ENCODE peak calls at places on chromosomes 13 and 19, in four cellular contexts. C, I, R and X are unnamed samples.

GRCh38 chr19:23263870-23264590 is 13.8 kb upstream of the ZNF724 start:
- DNase-seq in R (peak), C (no peak), I (no peak), X (no peak)

GRCh38 chr13:45434556-45435371 is 16.6 kb upstream of the SLC25A30 start:
- DNase-seq in I (no peak), C (no peak), R (peak), X (no peak)

GRCh38 chr19:57935731-57936130 is 529 bp upstream of the ZNF418 start:
- DNase-seq in I (no peak), C (no peak), R (no peak), X (no peak)

GRCh38 chr13:71712988-71713653 is 153.9 kb downstream of the DACH1 start:
- DNase-seq in I (no peak), C (peak), R (no peak), X (no peak)

GRCh38 chr13:46810440-46810839 is 13.5 kb upstream of the ESD start:
- DNase-seq in C (no peak), R (no peak), I (no peak), X (no peak)

GRCh38 chr13:94617389-94618000 is 15.8 kb downstream of the GPR180 start:
- DNase-seq in I (no peak), R (no peak), C (no peak), X (no peak)

GRCh38 chr13:53782400-53783030 is 753.9 kb downstream of the OLFM4 start:
- DNase-seq in I (no peak), C (peak), R (no peak), X (no peak)

GRCh38 chr19:43782689-43783231 is 2.0 kb upstream of the KCNN4 start:
- DNase-seq in R (no peak), C (no peak), I (no peak), X (no peak)

GRCh38 chr13:94195715-94196114 is 283.8 kb downstream of the DCT start:
- DNase-seq in I (no peak), C (no peak), R (no peak), X (no peak)

GRCh38 chr13:63481334-63481733 is 2065.7 kb upstream of the PCDH20 start:
- DNase-seq in C (no peak), I (no peak), R (no peak), X (no peak)

GRCh38 chr19:38073806-38074685 is 150.0 kb downstream of the DPF1 start:
- DNase-seq in C (peak), R (no peak), I (no peak), X (no peak)

GRCh38 chr13:80082396-80083096 is 258.4 kb downstream of the SPRY2 start:
- DNase-seq in R (no peak), I (no peak), C (no peak), X (no peak)

GRCh38 chr19:57830071-57830602 is at the start of gene ZNF587B:
- DNase-seq in R (peak), I (peak), C (peak), X (peak)

DNA sequence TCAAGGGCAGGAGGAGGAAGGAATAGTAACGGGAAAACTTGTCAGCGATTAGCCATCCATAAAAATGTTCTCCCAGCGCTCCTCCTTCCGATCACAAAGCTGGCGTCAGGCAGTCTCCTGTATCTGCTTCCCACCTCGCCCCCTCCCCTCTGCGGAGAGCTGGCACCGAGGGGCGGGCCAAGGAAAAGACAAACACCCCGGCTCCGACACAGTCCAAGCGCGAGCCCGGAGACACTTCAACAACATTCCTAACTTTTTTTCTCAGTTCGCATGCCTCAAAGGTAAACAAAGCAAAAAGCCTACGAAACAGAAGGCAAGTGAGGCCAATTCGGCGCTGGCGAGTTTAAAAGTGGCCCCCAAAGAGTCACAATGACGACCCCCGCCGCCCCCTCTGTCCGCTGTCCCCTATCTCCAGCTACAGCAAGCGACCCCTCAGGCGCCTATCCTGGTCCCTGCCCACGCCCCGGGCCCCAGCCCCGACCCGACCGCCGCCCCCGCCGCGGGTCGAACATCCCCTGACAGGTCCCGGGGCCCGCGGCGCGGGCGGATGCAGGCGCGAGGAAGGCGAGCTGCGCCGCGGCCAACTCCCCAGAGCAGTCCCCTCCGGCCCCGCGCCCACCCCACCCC is 719 bp downstream of the SMAD9 start:
- DNase-seq in R (no peak), C (peak), I (peak), X (peak)
- H3K4me3 ChIP-seq in R (peak), C (peak), I (peak), X (peak)

GRCh38 chr19:862529-863304 is 3.3 kb downstream of the CFD start:
- DNase-seq in C (peak), I (no peak), R (no peak), X (peak)

GRCh38 chr19:860481-861098 is 1.1 kb downstream of the CFD start:
- DNase-seq in R (peak), I (peak), C (peak), X (peak)

GRCh38 chr19:861099-861755 is 1.8 kb downstream of the CFD start:
- DNase-seq in R (peak), C (no peak), I (no peak), X (peak)

GRCh38 chr19:863305-863620 is 3.8 kb downstream of the CFD start:
- DNase-seq in C (no peak), I (no peak), R (no peak), X (no peak)

GRCh38 chr19:861756-862528 is 2.5 kb downstream of the CFD start:
- DNase-seq in C (peak), I (no peak), R (no peak), X (peak)
- TF ChIP-seq CTCF in C (peak), I (no peak), R (no peak), X (peak)

DNA sequence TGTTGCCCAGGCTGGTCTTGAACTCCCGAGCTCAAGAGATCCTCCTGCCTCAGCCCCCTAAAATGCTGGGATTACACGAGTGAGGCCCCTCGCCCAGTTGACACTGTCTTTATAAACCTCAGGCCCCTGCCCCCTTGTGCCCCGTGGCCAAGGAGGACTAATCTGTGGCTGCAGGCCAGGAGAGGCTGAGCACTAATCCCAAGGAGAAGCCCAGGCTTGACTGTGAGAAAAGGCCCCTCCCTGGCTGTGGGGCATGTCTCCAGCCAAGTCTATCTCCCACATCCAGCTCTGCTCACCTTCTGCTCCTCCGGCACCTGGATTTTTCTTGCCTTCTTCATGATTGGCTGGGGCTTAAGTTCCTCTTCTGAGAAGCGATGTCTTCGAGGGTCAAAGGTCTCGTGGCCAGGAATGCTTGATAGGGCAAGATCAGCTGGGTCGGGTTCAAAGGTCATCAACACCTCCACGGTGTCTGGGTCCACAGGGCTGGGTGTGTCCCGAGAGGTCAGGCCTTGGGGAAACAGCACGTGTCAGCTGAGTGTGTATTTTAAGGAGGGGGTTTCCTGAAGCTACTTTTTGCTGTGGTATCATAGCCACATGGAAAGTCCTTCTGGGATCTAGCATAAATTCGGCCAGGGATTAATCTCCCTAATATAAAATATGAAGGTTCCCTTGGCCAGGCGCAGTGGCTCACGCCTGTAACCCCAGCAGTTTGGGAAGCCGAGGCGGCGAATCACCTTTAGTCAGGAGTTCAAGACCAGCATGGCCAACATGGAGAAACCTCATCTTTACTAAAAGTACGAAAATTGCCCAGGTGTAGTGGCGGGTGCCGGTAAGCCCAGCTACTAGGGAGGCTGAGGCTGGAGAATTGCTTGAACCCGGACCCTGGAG is 3.8 kb downstream of the DBP start:
- DNase-seq in C (no peak), R (no peak), I (no peak), X (no peak)
- H3K27ac ChIP-seq in C (no peak), R (peak), I (peak), X (peak)

GRCh38 chr19:32287086-32287485 is 58.3 kb upstream of the ZNF507 start:
- DNase-seq in C (no peak), I (no peak), R (no peak), X (no peak)

GRCh38 chr19:32289566-32290210 is 55.7 kb upstream of the ZNF507 start:
- DNase-seq in C (no peak), R (no peak), I (no peak), X (no peak)

GRCh38 chr19:32287811-32288227 is 57.6 kb upstream of the ZNF507 start:
- DNase-seq in I (peak), R (no peak), C (peak), X (peak)

GRCh38 chr19:32294871-32295438 is 50.5 kb upstream of the ZNF507 start:
- DNase-seq in R (no peak), C (no peak), I (no peak), X (no peak)

DNA sequence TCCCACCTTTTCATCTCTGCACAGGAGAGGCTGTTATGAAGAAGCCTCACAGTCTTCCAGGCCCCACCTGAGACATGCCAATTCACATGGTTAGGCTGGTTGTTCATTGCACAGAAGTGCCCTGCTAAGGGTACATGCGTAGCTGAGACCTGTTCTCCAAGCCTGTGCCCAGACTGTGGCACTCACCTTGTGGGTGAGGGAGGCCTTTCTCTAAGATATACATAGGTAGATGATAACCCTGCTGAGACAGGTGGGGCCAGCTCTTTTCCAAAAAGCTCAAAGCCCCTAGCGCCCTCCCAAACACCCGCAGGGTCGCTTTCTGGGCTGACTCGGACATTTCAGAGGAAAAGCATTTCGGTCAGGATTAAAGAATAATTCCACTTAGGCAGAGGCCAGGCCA is 53.5 kb upstream of the ZNF507 start:
- DNase-seq in C (no peak), I (no peak), R (no peak), X (no peak)
- H3K4me3 ChIP-seq in C (no peak), I (no peak), R (no peak), X (no peak)

GRCh38 chr13:26629260-26629659 is 71.8 kb downstream of the WASF3 start:
- DNase-seq in I (no peak), C (no peak), R (peak), X (no peak)
- TF ChIP-seq CTCF in I (no peak), C (peak), R (peak), X (no peak)

GRCh38 chr19:48121066-48121465 is 10.4 kb upstream of the PLA2G4C start:
- DNase-seq in R (no peak), I (no peak), C (no peak), X (no peak)
- H3K27ac ChIP-seq in R (no peak), I (no peak), C (no peak), X (no peak)

GRCh38 chr19:41886761-41887710 is 4.1 kb downstream of the ARHGEF1 start:
- DNase-seq in R (no peak), C (no peak), I (no peak), X (no peak)
- H3K4me3 ChIP-seq in R (no peak), C (no peak), I (no peak), X (peak)

DNA sequence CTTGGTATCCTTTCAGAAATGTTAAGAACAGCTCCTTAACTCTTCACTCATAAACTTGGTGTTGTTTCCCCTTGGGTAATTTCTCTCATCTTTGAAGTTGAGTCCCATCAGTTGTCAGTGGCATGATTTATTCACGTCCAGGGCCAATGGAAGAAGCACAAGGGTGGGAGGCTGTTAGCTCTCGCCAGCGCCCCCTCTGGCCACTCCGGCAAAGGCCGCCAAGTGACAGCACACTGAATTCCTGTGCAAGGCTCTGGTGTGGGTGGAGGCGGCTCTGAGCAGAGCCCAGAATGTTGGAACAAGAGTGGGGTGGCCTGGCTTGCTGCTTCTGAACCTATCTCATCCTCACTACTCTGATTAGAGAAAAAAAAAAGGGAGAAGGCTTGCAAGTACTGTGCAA is 13.1 kb upstream of the MEDAG start:
- DNase-seq in I (no peak), R (no peak), C (peak), X (no peak)
- TF ChIP-seq CTCF in I (peak), R (no peak), C (peak), X (peak)

GRCh38 chr19:13156968-13157882 is 7.0 kb downstream of the IER2 start:
- DNase-seq in R (no peak), I (no peak), C (no peak), X (no peak)
- H3K27ac ChIP-seq in R (peak), I (peak), C (no peak), X (peak)

DNA sequence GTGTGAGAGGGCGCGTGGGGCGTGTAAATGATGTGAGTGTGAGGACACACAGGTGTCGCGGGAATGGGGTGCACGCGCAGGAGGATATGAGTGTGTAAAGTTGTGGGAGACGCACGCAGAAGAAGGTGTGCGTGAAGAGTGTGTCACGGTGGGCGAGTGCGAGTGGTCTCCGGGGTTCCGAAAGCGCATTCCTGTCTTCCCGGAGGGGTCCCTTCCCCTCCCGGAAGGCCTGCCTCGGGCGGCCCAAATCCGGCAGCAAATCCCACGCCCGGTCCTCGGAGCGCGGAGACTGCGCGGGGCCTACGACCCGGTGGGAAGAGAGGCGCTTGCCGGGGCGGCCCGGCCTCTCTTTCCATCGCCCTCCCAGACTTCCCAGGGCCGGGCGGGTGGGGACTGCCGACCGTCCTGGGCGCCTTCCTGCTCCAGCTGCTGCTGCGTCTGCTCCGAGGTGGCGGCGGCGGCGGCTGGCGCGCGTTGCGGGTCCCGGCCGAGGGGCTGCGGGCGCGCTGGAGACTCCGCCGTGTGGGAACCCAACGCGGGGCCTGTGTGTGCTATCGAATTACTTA is 2.1 kb downstream of the ZIC5 start:
- DNase-seq in R (no peak), C (peak), I (no peak), X (no peak)
- H3K4me3 ChIP-seq in R (no peak), C (peak), I (peak), X (peak)